ENCODE peak calls at places on chromosomes 7 and 10, in eight cellular contexts. One of them, this sample, is unnamed.

GRCh38 chr10:63700209-63700934 is 179.2 kb downstream of the REEP3 start:
- DNase-seq in NAMALWA: no peak
- DNase-seq in activated CD8-positive, alpha-beta T cell treated with anti-CD3 and anti-CD28 coated beads, Interleukin-2, amount 10 ng/mL, durations not matched to agents 7 days and 5 days: no peak
- DNase-seq in T-cell: no peak
- DNase-seq in smooth muscle cell of the brain vasculature: peak
- DNase-seq in NCI-H1417: no peak
- DNase-seq in stimulated activated CD8-positive, alpha-beta memory T cell treated with anti-CD3 and anti-CD28 coated beads, Interleukin-4, amount 100 ng/mL, for 1 hour: no peak
- DNase-seq in left colon: no peak
- DNase-seq in this sample: no peak

GRCh38 chr10:14705548-14706234 is 69.0 kb downstream of the FAM107B start:
- DNase-seq in stimulated activated CD8-positive, alpha-beta memory T cell treated with anti-CD3 and anti-CD28 coated beads, Interleukin-4, amount 100 ng/mL, for 1 hour: no peak
- DNase-seq in T-cell: no peak
- DNase-seq in NCI-H1417: no peak
- DNase-seq in smooth muscle cell of the brain vasculature: no peak
- DNase-seq in NAMALWA: peak
- DNase-seq in activated CD8-positive, alpha-beta T cell treated with anti-CD3 and anti-CD28 coated beads, Interleukin-2, amount 10 ng/mL, durations not matched to agents 7 days and 5 days: no peak
- DNase-seq in left colon: no peak
- DNase-seq in this sample: no peak

GRCh38 chr10:35223016-35223415 is 96.4 kb downstream of the CREM start:
- DNase-seq in smooth muscle cell of the brain vasculature: no peak
- DNase-seq in NCI-H1417: no peak
- DNase-seq in T-cell: no peak
- DNase-seq in NAMALWA: no peak
- DNase-seq in stimulated activated CD8-positive, alpha-beta memory T cell treated with anti-CD3 and anti-CD28 coated beads, Interleukin-4, amount 100 ng/mL, for 1 hour: no peak
- DNase-seq in left colon: no peak
- DNase-seq in activated CD8-positive, alpha-beta T cell treated with anti-CD3 and anti-CD28 coated beads, Interleukin-2, amount 10 ng/mL, durations not matched to agents 7 days and 5 days: no peak
- DNase-seq in this sample: no peak

GRCh38 chr7:144386741-144387140 is 16.8 kb downstream of the NOBOX start:
- DNase-seq in smooth muscle cell of the brain vasculature: no peak
- DNase-seq in activated CD8-positive, alpha-beta T cell treated with anti-CD3 and anti-CD28 coated beads, Interleukin-2, amount 10 ng/mL, durations not matched to agents 7 days and 5 days: no peak
- DNase-seq in stimulated activated CD8-positive, alpha-beta memory T cell treated with anti-CD3 and anti-CD28 coated beads, Interleukin-4, amount 100 ng/mL, for 1 hour: no peak
- DNase-seq in left colon: no peak
- DNase-seq in NAMALWA: no peak
- DNase-seq in T-cell: no peak
- DNase-seq in NCI-H1417: no peak
- DNase-seq in this sample: no peak

GRCh38 chr10:93917064-93917391 is 23.2 kb downstream of the SLC35G1 start:
- DNase-seq in left colon: peak
- DNase-seq in NAMALWA: no peak
- DNase-seq in stimulated activated CD8-positive, alpha-beta memory T cell treated with anti-CD3 and anti-CD28 coated beads, Interleukin-4, amount 100 ng/mL, for 1 hour: no peak
- DNase-seq in T-cell: no peak
- DNase-seq in NCI-H1417: no peak
- DNase-seq in activated CD8-positive, alpha-beta T cell treated with anti-CD3 and anti-CD28 coated beads, Interleukin-2, amount 10 ng/mL, durations not matched to agents 7 days and 5 days: no peak
- DNase-seq in smooth muscle cell of the brain vasculature: no peak
- DNase-seq in this sample: no peak

GRCh38 chr7:150337179-150337578 is 4.2 kb downstream of the RARRES2 start:
- DNase-seq in left colon: peak
- DNase-seq in activated CD8-positive, alpha-beta T cell treated with anti-CD3 and anti-CD28 coated beads, Interleukin-2, amount 10 ng/mL, durations not matched to agents 7 days and 5 days: no peak
- DNase-seq in T-cell: no peak
- DNase-seq in NCI-H1417: no peak
- DNase-seq in NAMALWA: no peak
- DNase-seq in stimulated activated CD8-positive, alpha-beta memory T cell treated with anti-CD3 and anti-CD28 coated beads, Interleukin-4, amount 100 ng/mL, for 1 hour: no peak
- DNase-seq in smooth muscle cell of the brain vasculature: no peak
- DNase-seq in this sample: no peak

GRCh38 chr10:110535958-110536891 is 31.3 kb upstream of the SMC3 start:
- DNase-seq in stimulated activated CD8-positive, alpha-beta memory T cell treated with anti-CD3 and anti-CD28 coated beads, Interleukin-4, amount 100 ng/mL, for 1 hour: peak
- DNase-seq in NAMALWA: peak
- DNase-seq in NCI-H1417: no peak
- DNase-seq in activated CD8-positive, alpha-beta T cell treated with anti-CD3 and anti-CD28 coated beads, Interleukin-2, amount 10 ng/mL, durations not matched to agents 7 days and 5 days: peak
- DNase-seq in T-cell: peak
- DNase-seq in left colon: peak
- DNase-seq in smooth muscle cell of the brain vasculature: no peak
- DNase-seq in this sample: peak

GRCh38 chr7:49790209-49790608 is 16.8 kb downstream of the VWC2 start:
- DNase-seq in T-cell: no peak
- DNase-seq in stimulated activated CD8-positive, alpha-beta memory T cell treated with anti-CD3 and anti-CD28 coated beads, Interleukin-4, amount 100 ng/mL, for 1 hour: no peak
- DNase-seq in NAMALWA: no peak
- DNase-seq in left colon: no peak
- DNase-seq in NCI-H1417: no peak
- DNase-seq in activated CD8-positive, alpha-beta T cell treated with anti-CD3 and anti-CD28 coated beads, Interleukin-2, amount 10 ng/mL, durations not matched to agents 7 days and 5 days: no peak
- DNase-seq in smooth muscle cell of the brain vasculature: no peak
- DNase-seq in this sample: no peak

GRCh38 chr7:9201928-9202327 is 768.5 kb downstream of the NXPH1 start:
- DNase-seq in NAMALWA: no peak
- DNase-seq in smooth muscle cell of the brain vasculature: no peak
- DNase-seq in NCI-H1417: peak
- DNase-seq in stimulated activated CD8-positive, alpha-beta memory T cell treated with anti-CD3 and anti-CD28 coated beads, Interleukin-4, amount 100 ng/mL, for 1 hour: no peak
- DNase-seq in T-cell: no peak
- DNase-seq in left colon: no peak
- DNase-seq in activated CD8-positive, alpha-beta T cell treated with anti-CD3 and anti-CD28 coated beads, Interleukin-2, amount 10 ng/mL, durations not matched to agents 7 days and 5 days: no peak
- DNase-seq in this sample: no peak

GRCh38 chr7:431658-432111 is 88.0 kb downstream of the PDGFA start:
- DNase-seq in NAMALWA: no peak
- DNase-seq in left colon: no peak
- DNase-seq in smooth muscle cell of the brain vasculature: no peak
- DNase-seq in stimulated activated CD8-positive, alpha-beta memory T cell treated with anti-CD3 and anti-CD28 coated beads, Interleukin-4, amount 100 ng/mL, for 1 hour: no peak
- DNase-seq in T-cell: no peak
- DNase-seq in activated CD8-positive, alpha-beta T cell treated with anti-CD3 and anti-CD28 coated beads, Interleukin-2, amount 10 ng/mL, durations not matched to agents 7 days and 5 days: no peak
- DNase-seq in NCI-H1417: no peak
- DNase-seq in this sample: no peak

GRCh38 chr10:62696798-62697197 is 107.7 kb upstream of the ADO start:
- DNase-seq in NCI-H1417: no peak
- DNase-seq in activated CD8-positive, alpha-beta T cell treated with anti-CD3 and anti-CD28 coated beads, Interleukin-2, amount 10 ng/mL, durations not matched to agents 7 days and 5 days: no peak
- DNase-seq in stimulated activated CD8-positive, alpha-beta memory T cell treated with anti-CD3 and anti-CD28 coated beads, Interleukin-4, amount 100 ng/mL, for 1 hour: no peak
- DNase-seq in smooth muscle cell of the brain vasculature: no peak
- DNase-seq in left colon: no peak
- DNase-seq in NAMALWA: peak
- DNase-seq in T-cell: no peak
- DNase-seq in this sample: no peak

GRCh38 chr10:59283456-59284082 is 78.8 kb downstream of the FAM13C start:
- DNase-seq in T-cell: no peak
- DNase-seq in activated CD8-positive, alpha-beta T cell treated with anti-CD3 and anti-CD28 coated beads, Interleukin-2, amount 10 ng/mL, durations not matched to agents 7 days and 5 days: no peak
- DNase-seq in left colon: no peak
- DNase-seq in smooth muscle cell of the brain vasculature: no peak
- DNase-seq in NAMALWA: no peak
- DNase-seq in NCI-H1417: no peak
- DNase-seq in stimulated activated CD8-positive, alpha-beta memory T cell treated with anti-CD3 and anti-CD28 coated beads, Interleukin-4, amount 100 ng/mL, for 1 hour: no peak
- DNase-seq in this sample: no peak

GRCh38 chr7:109793-110556 is 82.4 kb upstream of the FAM20C start:
- DNase-seq in NAMALWA: no peak
- DNase-seq in T-cell: no peak
- DNase-seq in activated CD8-positive, alpha-beta T cell treated with anti-CD3 and anti-CD28 coated beads, Interleukin-2, amount 10 ng/mL, durations not matched to agents 7 days and 5 days: no peak
- DNase-seq in left colon: no peak
- DNase-seq in NCI-H1417: no peak
- DNase-seq in stimulated activated CD8-positive, alpha-beta memory T cell treated with anti-CD3 and anti-CD28 coated beads, Interleukin-4, amount 100 ng/mL, for 1 hour: no peak
- DNase-seq in smooth muscle cell of the brain vasculature: no peak
- DNase-seq in this sample: no peak

GRCh38 chr10:132391372-132392020 is 5.5 kb upstream of the PWWP2B start:
- DNase-seq in smooth muscle cell of the brain vasculature: no peak
- DNase-seq in activated CD8-positive, alpha-beta T cell treated with anti-CD3 and anti-CD28 coated beads, Interleukin-2, amount 10 ng/mL, durations not matched to agents 7 days and 5 days: no peak
- DNase-seq in left colon: peak
- DNase-seq in T-cell: no peak
- DNase-seq in NCI-H1417: no peak
- DNase-seq in NAMALWA: no peak
- DNase-seq in stimulated activated CD8-positive, alpha-beta memory T cell treated with anti-CD3 and anti-CD28 coated beads, Interleukin-4, amount 100 ng/mL, for 1 hour: no peak
- DNase-seq in this sample: no peak

GRCh38 chr10:119541459-119542356 is 811 bp downstream of the RGS10 start:
- DNase-seq in left colon: peak
- DNase-seq in smooth muscle cell of the brain vasculature: no peak
- DNase-seq in NAMALWA: no peak
- DNase-seq in stimulated activated CD8-positive, alpha-beta memory T cell treated with anti-CD3 and anti-CD28 coated beads, Interleukin-4, amount 100 ng/mL, for 1 hour: peak
- DNase-seq in activated CD8-positive, alpha-beta T cell treated with anti-CD3 and anti-CD28 coated beads, Interleukin-2, amount 10 ng/mL, durations not matched to agents 7 days and 5 days: peak
- DNase-seq in NCI-H1417: no peak
- DNase-seq in T-cell: peak
- DNase-seq in this sample: peak

GRCh38 chr10:105743343-105744056 is 1102.4 kb downstream of the SORCS3 start:
- DNase-seq in NAMALWA: no peak
- DNase-seq in stimulated activated CD8-positive, alpha-beta memory T cell treated with anti-CD3 and anti-CD28 coated beads, Interleukin-4, amount 100 ng/mL, for 1 hour: no peak
- DNase-seq in activated CD8-positive, alpha-beta T cell treated with anti-CD3 and anti-CD28 coated beads, Interleukin-2, amount 10 ng/mL, durations not matched to agents 7 days and 5 days: no peak
- DNase-seq in NCI-H1417: no peak
- DNase-seq in smooth muscle cell of the brain vasculature: no peak
- DNase-seq in left colon: no peak
- DNase-seq in T-cell: no peak
- DNase-seq in this sample: no peak

GRCh38 chr7:69989551-69989950 is 391.3 kb downstream of the AUTS2 start:
- DNase-seq in NCI-H1417: no peak
- DNase-seq in left colon: no peak
- DNase-seq in activated CD8-positive, alpha-beta T cell treated with anti-CD3 and anti-CD28 coated beads, Interleukin-2, amount 10 ng/mL, durations not matched to agents 7 days and 5 days: no peak
- DNase-seq in NAMALWA: no peak
- DNase-seq in stimulated activated CD8-positive, alpha-beta memory T cell treated with anti-CD3 and anti-CD28 coated beads, Interleukin-4, amount 100 ng/mL, for 1 hour: no peak
- DNase-seq in smooth muscle cell of the brain vasculature: no peak
- DNase-seq in T-cell: no peak
- DNase-seq in this sample: no peak

GRCh38 chr7:121595949-121596692 is 200.0 kb upstream of the FAM3C start:
- DNase-seq in stimulated activated CD8-positive, alpha-beta memory T cell treated with anti-CD3 and anti-CD28 coated beads, Interleukin-4, amount 100 ng/mL, for 1 hour: no peak
- DNase-seq in left colon: no peak
- DNase-seq in smooth muscle cell of the brain vasculature: no peak
- DNase-seq in NCI-H1417: no peak
- DNase-seq in NAMALWA: no peak
- DNase-seq in T-cell: no peak
- DNase-seq in activated CD8-positive, alpha-beta T cell treated with anti-CD3 and anti-CD28 coated beads, Interleukin-2, amount 10 ng/mL, durations not matched to agents 7 days and 5 days: no peak
- DNase-seq in this sample: no peak

GRCh38 chr10:46234026-46234425 is 52.8 kb upstream of the ANTXRL start:
- DNase-seq in NCI-H1417: no peak
- DNase-seq in left colon: no peak
- DNase-seq in NAMALWA: no peak
- DNase-seq in T-cell: no peak
- DNase-seq in stimulated activated CD8-positive, alpha-beta memory T cell treated with anti-CD3 and anti-CD28 coated beads, Interleukin-4, amount 100 ng/mL, for 1 hour: no peak
- DNase-seq in activated CD8-positive, alpha-beta T cell treated with anti-CD3 and anti-CD28 coated beads, Interleukin-2, amount 10 ng/mL, durations not matched to agents 7 days and 5 days: peak
- DNase-seq in smooth muscle cell of the brain vasculature: no peak
- DNase-seq in this sample: no peak

GRCh38 chr10:3068968-3069737 is 1.8 kb downstream of the PFKP start:
- DNase-seq in smooth muscle cell of the brain vasculature: no peak
- DNase-seq in activated CD8-positive, alpha-beta T cell treated with anti-CD3 and anti-CD28 coated beads, Interleukin-2, amount 10 ng/mL, durations not matched to agents 7 days and 5 days: peak
- DNase-seq in NCI-H1417: peak
- DNase-seq in T-cell: peak
- DNase-seq in NAMALWA: peak
- DNase-seq in stimulated activated CD8-positive, alpha-beta memory T cell treated with anti-CD3 and anti-CD28 coated beads, Interleukin-4, amount 100 ng/mL, for 1 hour: no peak
- DNase-seq in left colon: peak
- DNase-seq in this sample: peak

GRCh38 chr10:125442856-125443540 is 240.0 kb downstream of the TEX36 start:
- DNase-seq in left colon: no peak
- DNase-seq in NAMALWA: no peak
- DNase-seq in T-cell: no peak
- DNase-seq in smooth muscle cell of the brain vasculature: no peak
- DNase-seq in stimulated activated CD8-positive, alpha-beta memory T cell treated with anti-CD3 and anti-CD28 coated beads, Interleukin-4, amount 100 ng/mL, for 1 hour: no peak
- DNase-seq in NCI-H1417: no peak
- DNase-seq in activated CD8-positive, alpha-beta T cell treated with anti-CD3 and anti-CD28 coated beads, Interleukin-2, amount 10 ng/mL, durations not matched to agents 7 days and 5 days: no peak
- DNase-seq in this sample: no peak

GRCh38 chr10:6838118-6838517 is 258.0 kb upstream of the PRKCQ start:
- DNase-seq in T-cell: no peak
- DNase-seq in NAMALWA: peak
- DNase-seq in stimulated activated CD8-positive, alpha-beta memory T cell treated with anti-CD3 and anti-CD28 coated beads, Interleukin-4, amount 100 ng/mL, for 1 hour: no peak
- DNase-seq in left colon: no peak
- DNase-seq in NCI-H1417: peak
- DNase-seq in activated CD8-positive, alpha-beta T cell treated with anti-CD3 and anti-CD28 coated beads, Interleukin-2, amount 10 ng/mL, durations not matched to agents 7 days and 5 days: peak
- DNase-seq in smooth muscle cell of the brain vasculature: no peak
- DNase-seq in this sample: peak

GRCh38 chr10:110040767-110041478 is 33.1 kb downstream of the ADD3 start:
- DNase-seq in smooth muscle cell of the brain vasculature: no peak
- DNase-seq in NCI-H1417: no peak
- DNase-seq in stimulated activated CD8-positive, alpha-beta memory T cell treated with anti-CD3 and anti-CD28 coated beads, Interleukin-4, amount 100 ng/mL, for 1 hour: no peak
- DNase-seq in NAMALWA: no peak
- DNase-seq in T-cell: no peak
- DNase-seq in left colon: no peak
- DNase-seq in activated CD8-positive, alpha-beta T cell treated with anti-CD3 and anti-CD28 coated beads, Interleukin-2, amount 10 ng/mL, durations not matched to agents 7 days and 5 days: no peak
- DNase-seq in this sample: no peak

GRCh38 chr10:33441561-33441960 is 107.1 kb upstream of the NRP1 start:
- DNase-seq in T-cell: no peak
- DNase-seq in stimulated activated CD8-positive, alpha-beta memory T cell treated with anti-CD3 and anti-CD28 coated beads, Interleukin-4, amount 100 ng/mL, for 1 hour: no peak
- DNase-seq in smooth muscle cell of the brain vasculature: no peak
- DNase-seq in left colon: no peak
- DNase-seq in NAMALWA: no peak
- DNase-seq in NCI-H1417: no peak
- DNase-seq in activated CD8-positive, alpha-beta T cell treated with anti-CD3 and anti-CD28 coated beads, Interleukin-2, amount 10 ng/mL, durations not matched to agents 7 days and 5 days: no peak
- DNase-seq in this sample: no peak

GRCh38 chr10:113381906-113382562 is 170.8 kb upstream of the HABP2 start:
- DNase-seq in activated CD8-positive, alpha-beta T cell treated with anti-CD3 and anti-CD28 coated beads, Interleukin-2, amount 10 ng/mL, durations not matched to agents 7 days and 5 days: peak
- DNase-seq in smooth muscle cell of the brain vasculature: no peak
- DNase-seq in T-cell: peak
- DNase-seq in stimulated activated CD8-positive, alpha-beta memory T cell treated with anti-CD3 and anti-CD28 coated beads, Interleukin-4, amount 100 ng/mL, for 1 hour: no peak
- DNase-seq in left colon: no peak
- DNase-seq in NAMALWA: no peak
- DNase-seq in NCI-H1417: no peak
- DNase-seq in this sample: peak

GRCh38 chr7:129227646-129228578 is 3.1 kb downstream of the AHCYL2 start:
- DNase-seq in activated CD8-positive, alpha-beta T cell treated with anti-CD3 and anti-CD28 coated beads, Interleukin-2, amount 10 ng/mL, durations not matched to agents 7 days and 5 days: no peak
- DNase-seq in left colon: no peak
- DNase-seq in smooth muscle cell of the brain vasculature: no peak
- DNase-seq in NCI-H1417: no peak
- DNase-seq in stimulated activated CD8-positive, alpha-beta memory T cell treated with anti-CD3 and anti-CD28 coated beads, Interleukin-4, amount 100 ng/mL, for 1 hour: no peak
- DNase-seq in NAMALWA: no peak
- DNase-seq in T-cell: no peak
- DNase-seq in this sample: no peak

This sample was measured in DND-41.